ENCODE peak calls at places on chromosomes 7 and 10, in ten cellular contexts. One of them, this sample, is unnamed.

GRCh38 chr10:33279791-33280190 is 54.7 kb downstream of the NRP1 start:
- DNase-seq in Right ventricle myocardium superior: no peak
- DNase-seq in HFFc6: no peak
- DNase-seq in T-cell: no peak
- DNase-seq in effector memory CD4-positive, alpha-beta T cell: no peak
- DNase-seq in Kasumi-1: no peak
- DNase-seq in mucosa of gallbladder: no peak
- DNase-seq in RPMI7951: no peak
- DNase-seq in NCI-H1105 treated with DMSO at 0.1 percent for 48 hours: no peak
- DNase-seq in ELR: no peak
- DNase-seq in this sample: no peak

GRCh38 chr7:21767300-21767900 is 178.3 kb downstream of the CDCA7L start:
- DNase-seq in Right ventricle myocardium superior: no peak
- DNase-seq in HFFc6: peak; percentile 42
- DNase-seq in T-cell: peak; percentile 9
- DNase-seq in effector memory CD4-positive, alpha-beta T cell: peak; percentile 2
- DNase-seq in Kasumi-1: peak; percentile 69
- DNase-seq in mucosa of gallbladder: peak; percentile 36
- DNase-seq in RPMI7951: peak; percentile 73
- DNase-seq in NCI-H1105 treated with DMSO at 0.1 percent for 48 hours: peak; percentile 90
- DNase-seq in ELR: peak; percentile 70
- DNase-seq in this sample: peak; percentile 61

GRCh38 chr7:66152538-66153191 is 38.0 kb downstream of the CRCP start:
- DNase-seq in Right ventricle myocardium superior: no peak
- DNase-seq in HFFc6: no peak
- DNase-seq in T-cell: no peak
- DNase-seq in effector memory CD4-positive, alpha-beta T cell: no peak
- DNase-seq in Kasumi-1: no peak
- DNase-seq in mucosa of gallbladder: peak; percentile 13
- DNase-seq in RPMI7951: no peak
- DNase-seq in NCI-H1105 treated with DMSO at 0.1 percent for 48 hours: no peak
- DNase-seq in ELR: no peak
- DNase-seq in this sample: no peak

GRCh38 chr10:98276316-98276715 is 8.3 kb upstream of the LOXL4 start:
- DNase-seq in Right ventricle myocardium superior: no peak
- DNase-seq in HFFc6: no peak
- DNase-seq in T-cell: no peak
- DNase-seq in effector memory CD4-positive, alpha-beta T cell: no peak
- DNase-seq in Kasumi-1: no peak
- DNase-seq in mucosa of gallbladder: no peak
- DNase-seq in RPMI7951: no peak
- DNase-seq in NCI-H1105 treated with DMSO at 0.1 percent for 48 hours: no peak
- DNase-seq in ELR: no peak
- DNase-seq in this sample: no peak

GRCh38 chr7:137485818-137486217 is 142.3 kb upstream of the PTN start:
- DNase-seq in Right ventricle myocardium superior: no peak
- DNase-seq in HFFc6: no peak
- DNase-seq in T-cell: no peak
- DNase-seq in effector memory CD4-positive, alpha-beta T cell: no peak
- DNase-seq in Kasumi-1: no peak
- DNase-seq in mucosa of gallbladder: no peak
- DNase-seq in RPMI7951: no peak
- DNase-seq in NCI-H1105 treated with DMSO at 0.1 percent for 48 hours: no peak
- DNase-seq in ELR: no peak
- DNase-seq in this sample: no peak

GRCh38 chr10:80148166-80148805 is 15.8 kb downstream of the PLAC9 start:
- DNase-seq in Right ventricle myocardium superior: peak; percentile 35
- DNase-seq in HFFc6: no peak
- DNase-seq in T-cell: no peak
- DNase-seq in effector memory CD4-positive, alpha-beta T cell: no peak
- DNase-seq in Kasumi-1: no peak
- DNase-seq in mucosa of gallbladder: no peak
- DNase-seq in RPMI7951: no peak
- DNase-seq in NCI-H1105 treated with DMSO at 0.1 percent for 48 hours: no peak
- DNase-seq in ELR: no peak
- DNase-seq in this sample: no peak

GRCh38 chr10:32073676-32074075 is 17.5 kb upstream of the KIF5B start:
- DNase-seq in Right ventricle myocardium superior: no peak
- DNase-seq in HFFc6: no peak
- DNase-seq in T-cell: no peak
- DNase-seq in effector memory CD4-positive, alpha-beta T cell: no peak
- DNase-seq in Kasumi-1: no peak
- DNase-seq in mucosa of gallbladder: peak; percentile 56
- DNase-seq in RPMI7951: no peak
- DNase-seq in NCI-H1105 treated with DMSO at 0.1 percent for 48 hours: no peak
- DNase-seq in ELR: no peak
- DNase-seq in this sample: no peak

GRCh38 chr7:37448057-37448636 is 517 bp downstream of the ELMO1 start:
- DNase-seq in Right ventricle myocardium superior: no peak
- DNase-seq in HFFc6: no peak
- DNase-seq in T-cell: peak; percentile 18
- DNase-seq in effector memory CD4-positive, alpha-beta T cell: no peak
- DNase-seq in Kasumi-1: peak; percentile 46
- DNase-seq in mucosa of gallbladder: no peak
- DNase-seq in RPMI7951: no peak
- DNase-seq in NCI-H1105 treated with DMSO at 0.1 percent for 48 hours: no peak
- DNase-seq in ELR: no peak
- DNase-seq in this sample: no peak

GRCh38 chr10:26567349-26567721 is 129.2 kb downstream of the APBB1IP start:
- DNase-seq in Right ventricle myocardium superior: no peak
- DNase-seq in HFFc6: no peak
- DNase-seq in T-cell: no peak
- DNase-seq in effector memory CD4-positive, alpha-beta T cell: no peak
- DNase-seq in Kasumi-1: no peak
- DNase-seq in mucosa of gallbladder: no peak
- DNase-seq in RPMI7951: no peak
- DNase-seq in NCI-H1105 treated with DMSO at 0.1 percent for 48 hours: no peak
- DNase-seq in ELR: no peak
- DNase-seq in this sample: no peak

GRCh38 chr7:22561895-22562593 is 62.1 kb upstream of the STEAP1B start:
- DNase-seq in Right ventricle myocardium superior: no peak
- DNase-seq in HFFc6: no peak
- DNase-seq in T-cell: no peak
- DNase-seq in effector memory CD4-positive, alpha-beta T cell: no peak
- DNase-seq in Kasumi-1: no peak
- DNase-seq in mucosa of gallbladder: no peak
- DNase-seq in RPMI7951: peak; percentile 79
- DNase-seq in NCI-H1105 treated with DMSO at 0.1 percent for 48 hours: no peak
- DNase-seq in ELR: peak; percentile 83
- DNase-seq in this sample: peak; percentile 37

GRCh38 chr7:152315845-152316244 is 120.0 kb downstream of the KMT2C start:
- DNase-seq in Right ventricle myocardium superior: no peak
- DNase-seq in HFFc6: no peak
- DNase-seq in T-cell: no peak
- DNase-seq in effector memory CD4-positive, alpha-beta T cell: no peak
- DNase-seq in Kasumi-1: no peak
- DNase-seq in mucosa of gallbladder: no peak
- DNase-seq in RPMI7951: no peak
- DNase-seq in NCI-H1105 treated with DMSO at 0.1 percent for 48 hours: no peak
- DNase-seq in ELR: no peak
- DNase-seq in this sample: no peak

GRCh38 chr7:213324-213993 is 21.1 kb downstream of the FAM20C start:
- DNase-seq in Right ventricle myocardium superior: no peak
- DNase-seq in HFFc6: no peak
- DNase-seq in T-cell: no peak
- DNase-seq in effector memory CD4-positive, alpha-beta T cell: no peak
- DNase-seq in Kasumi-1: no peak
- DNase-seq in mucosa of gallbladder: no peak
- DNase-seq in RPMI7951: peak; percentile 97
- DNase-seq in NCI-H1105 treated with DMSO at 0.1 percent for 48 hours: no peak
- DNase-seq in ELR: no peak
- DNase-seq in this sample: no peak

GRCh38 chr7:134533288-134533771 is 6.0 kb downstream of the AKR1B10 start:
- DNase-seq in Right ventricle myocardium superior: no peak
- DNase-seq in HFFc6: peak; percentile 2
- DNase-seq in T-cell: no peak
- DNase-seq in effector memory CD4-positive, alpha-beta T cell: no peak
- DNase-seq in Kasumi-1: no peak
- DNase-seq in mucosa of gallbladder: no peak
- DNase-seq in RPMI7951: peak; percentile 79
- DNase-seq in NCI-H1105 treated with DMSO at 0.1 percent for 48 hours: no peak
- DNase-seq in ELR: peak; percentile 52
- DNase-seq in this sample: no peak

GRCh38 chr7:157412021-157412443 is 75.2 kb downstream of the DNAJB6 start:
- DNase-seq in Right ventricle myocardium superior: no peak
- DNase-seq in HFFc6: peak; percentile 94
- DNase-seq in T-cell: no peak
- DNase-seq in effector memory CD4-positive, alpha-beta T cell: no peak
- DNase-seq in Kasumi-1: no peak
- DNase-seq in mucosa of gallbladder: no peak
- DNase-seq in RPMI7951: peak; percentile 92
- DNase-seq in NCI-H1105 treated with DMSO at 0.1 percent for 48 hours: no peak
- DNase-seq in ELR: peak; percentile 96
- DNase-seq in this sample: no peak

GRCh38 chr7:142776206-142776844 is 5.6 kb downstream of the PRSS2 start:
- DNase-seq in Right ventricle myocardium superior: no peak
- DNase-seq in HFFc6: peak; percentile 57
- DNase-seq in T-cell: no peak
- DNase-seq in effector memory CD4-positive, alpha-beta T cell: no peak
- DNase-seq in Kasumi-1: no peak
- DNase-seq in mucosa of gallbladder: no peak
- DNase-seq in RPMI7951: peak; percentile 98
- DNase-seq in NCI-H1105 treated with DMSO at 0.1 percent for 48 hours: no peak
- DNase-seq in ELR: peak; percentile 49
- DNase-seq in this sample: no peak

GRCh38 chr10:28850784-28851183 is 173.5 kb downstream of the BAMBI start:
- DNase-seq in Right ventricle myocardium superior: no peak
- DNase-seq in HFFc6: no peak
- DNase-seq in T-cell: no peak
- DNase-seq in effector memory CD4-positive, alpha-beta T cell: no peak
- DNase-seq in Kasumi-1: no peak
- DNase-seq in mucosa of gallbladder: no peak
- DNase-seq in RPMI7951: no peak
- DNase-seq in NCI-H1105 treated with DMSO at 0.1 percent for 48 hours: no peak
- DNase-seq in ELR: no peak
- DNase-seq in this sample: no peak

GRCh38 chr7:50399635-50400034 is 50.5 kb downstream of the FIGNL1 start:
- DNase-seq in Right ventricle myocardium superior: no peak
- DNase-seq in HFFc6: no peak
- DNase-seq in T-cell: no peak
- DNase-seq in effector memory CD4-positive, alpha-beta T cell: no peak
- DNase-seq in Kasumi-1: no peak
- DNase-seq in mucosa of gallbladder: no peak
- DNase-seq in RPMI7951: no peak
- DNase-seq in NCI-H1105 treated with DMSO at 0.1 percent for 48 hours: no peak
- DNase-seq in ELR: no peak
- DNase-seq in this sample: no peak

GRCh38 chr10:91307489-91307888 is 87.0 kb downstream of the PCGF5 start:
- DNase-seq in Right ventricle myocardium superior: no peak
- DNase-seq in HFFc6: no peak
- DNase-seq in T-cell: no peak
- DNase-seq in effector memory CD4-positive, alpha-beta T cell: no peak
- DNase-seq in Kasumi-1: no peak
- DNase-seq in mucosa of gallbladder: no peak
- DNase-seq in RPMI7951: no peak
- DNase-seq in NCI-H1105 treated with DMSO at 0.1 percent for 48 hours: no peak
- DNase-seq in ELR: no peak
- DNase-seq in this sample: no peak

GRCh38 chr7:97025983-97026704 is 1.5 kb upstream of the DLX5 start:
- DNase-seq in Right ventricle myocardium superior: no peak
- DNase-seq in HFFc6: no peak
- DNase-seq in T-cell: peak; percentile 5
- DNase-seq in effector memory CD4-positive, alpha-beta T cell: no peak
- DNase-seq in Kasumi-1: peak; percentile 45
- DNase-seq in mucosa of gallbladder: no peak
- DNase-seq in RPMI7951: no peak
- DNase-seq in NCI-H1105 treated with DMSO at 0.1 percent for 48 hours: no peak
- DNase-seq in ELR: no peak
- DNase-seq in this sample: no peak

GRCh38 chr10:118669020-118669766 is 73.7 kb upstream of the PRLHR start:
- DNase-seq in Right ventricle myocardium superior: no peak
- DNase-seq in HFFc6: peak; percentile 79
- DNase-seq in T-cell: no peak
- DNase-seq in effector memory CD4-positive, alpha-beta T cell: no peak
- DNase-seq in Kasumi-1: peak; percentile 44
- DNase-seq in mucosa of gallbladder: peak; percentile 34
- DNase-seq in RPMI7951: peak; percentile 77
- DNase-seq in NCI-H1105 treated with DMSO at 0.1 percent for 48 hours: peak; percentile 21
- DNase-seq in ELR: no peak
- DNase-seq in this sample: no peak